ENCODE peak calls at places on chromosome 21, in ten cellular contexts. One of them, this sample, is unnamed.

GRCh38 chr21:15139881-15140280 is 75.1 kb upstream of the NRIP1 start:
- DNase-seq in hypothalamus: no peak
- DNase-seq in T-helper 9 cell: no peak
- DNase-seq in activated T-cell treated with anti-CD3 and anti-CD28 coated beads for 1 hour: no peak
- DNase-seq in occipital lobe: no peak
- DNase-seq in stimulated activated CD4-positive, alpha-beta T cell treated with anti-CD3 and anti-CD28 coated beads, TNF-alpha, amount 100 ng/mL, for 4 hours: no peak
- DNase-seq in DMS153: no peak
- DNase-seq in HS-27A: no peak
- DNase-seq in GM19239: no peak
- DNase-seq in endodermal cell: no peak
- DNase-seq in this sample: no peak

GRCh38 chr21:36134820-36135390 is at the start of gene CBR3:
- DNase-seq in endodermal cell: peak; percentile 55
- DNase-seq in occipital lobe: peak; percentile 46
- DNase-seq in hypothalamus: peak; percentile 38
- DNase-seq in GM19239: no peak
- DNase-seq in DMS153: no peak
- DNase-seq in stimulated activated CD4-positive, alpha-beta T cell treated with anti-CD3 and anti-CD28 coated beads, TNF-alpha, amount 100 ng/mL, for 4 hours: peak; percentile 16
- DNase-seq in T-helper 9 cell: peak; percentile 34
- DNase-seq in activated T-cell treated with anti-CD3 and anti-CD28 coated beads for 1 hour: peak; percentile 33
- DNase-seq in HS-27A: no peak
- DNase-seq in this sample: peak; percentile 24

GRCh38 chr21:17688912-17689874 is 76.5 kb upstream of the BTG3 start:
- DNase-seq in T-helper 9 cell: peak; percentile 44
- DNase-seq in occipital lobe: no peak
- DNase-seq in HS-27A: no peak
- DNase-seq in endodermal cell: peak; percentile 68
- DNase-seq in stimulated activated CD4-positive, alpha-beta T cell treated with anti-CD3 and anti-CD28 coated beads, TNF-alpha, amount 100 ng/mL, for 4 hours: peak; percentile 30
- DNase-seq in activated T-cell treated with anti-CD3 and anti-CD28 coated beads for 1 hour: peak; percentile 20
- DNase-seq in GM19239: no peak
- DNase-seq in DMS153: peak; percentile 77
- DNase-seq in hypothalamus: peak; percentile 36
- DNase-seq in this sample: no peak

GRCh38 chr21:38780879-38781278 is 24.9 kb upstream of the ETS2 start:
- DNase-seq in occipital lobe: no peak
- DNase-seq in endodermal cell: no peak
- DNase-seq in activated T-cell treated with anti-CD3 and anti-CD28 coated beads for 1 hour: no peak
- DNase-seq in HS-27A: no peak
- DNase-seq in hypothalamus: no peak
- DNase-seq in DMS153: no peak
- DNase-seq in T-helper 9 cell: no peak
- DNase-seq in GM19239: peak; percentile 13
- DNase-seq in stimulated activated CD4-positive, alpha-beta T cell treated with anti-CD3 and anti-CD28 coated beads, TNF-alpha, amount 100 ng/mL, for 4 hours: no peak
- DNase-seq in this sample: no peak

GRCh38 chr21:38984982-38985422 is 179.3 kb downstream of the ETS2 start:
- DNase-seq in GM19239: no peak
- DNase-seq in HS-27A: peak; percentile 77
- DNase-seq in hypothalamus: no peak
- DNase-seq in activated T-cell treated with anti-CD3 and anti-CD28 coated beads for 1 hour: no peak
- DNase-seq in endodermal cell: no peak
- DNase-seq in stimulated activated CD4-positive, alpha-beta T cell treated with anti-CD3 and anti-CD28 coated beads, TNF-alpha, amount 100 ng/mL, for 4 hours: no peak
- DNase-seq in DMS153: no peak
- DNase-seq in occipital lobe: no peak
- DNase-seq in T-helper 9 cell: no peak
- DNase-seq in this sample: no peak

GRCh38 chr21:28671549-28672195 is 321.0 kb downstream of the LTN1 start:
- DNase-seq in endodermal cell: no peak
- DNase-seq in GM19239: no peak
- DNase-seq in occipital lobe: no peak
- DNase-seq in activated T-cell treated with anti-CD3 and anti-CD28 coated beads for 1 hour: no peak
- DNase-seq in T-helper 9 cell: no peak
- DNase-seq in hypothalamus: no peak
- DNase-seq in HS-27A: no peak
- DNase-seq in DMS153: no peak
- DNase-seq in stimulated activated CD4-positive, alpha-beta T cell treated with anti-CD3 and anti-CD28 coated beads, TNF-alpha, amount 100 ng/mL, for 4 hours: no peak
- DNase-seq in this sample: no peak

GRCh38 chr21:39087976-39088370 is 95.3 kb downstream of the PSMG1 start:
- DNase-seq in stimulated activated CD4-positive, alpha-beta T cell treated with anti-CD3 and anti-CD28 coated beads, TNF-alpha, amount 100 ng/mL, for 4 hours: no peak
- DNase-seq in activated T-cell treated with anti-CD3 and anti-CD28 coated beads for 1 hour: no peak
- DNase-seq in GM19239: no peak
- DNase-seq in HS-27A: no peak
- DNase-seq in occipital lobe: no peak
- DNase-seq in endodermal cell: no peak
- DNase-seq in T-helper 9 cell: no peak
- DNase-seq in DMS153: no peak
- DNase-seq in hypothalamus: no peak
- DNase-seq in this sample: no peak

GRCh38 chr21:33197546-33197945 is 32.2 kb upstream of the IFNAR2 start:
- DNase-seq in activated T-cell treated with anti-CD3 and anti-CD28 coated beads for 1 hour: no peak
- DNase-seq in occipital lobe: no peak
- DNase-seq in GM19239: no peak
- DNase-seq in T-helper 9 cell: no peak
- DNase-seq in hypothalamus: no peak
- DNase-seq in endodermal cell: no peak
- DNase-seq in HS-27A: no peak
- DNase-seq in DMS153: no peak
- DNase-seq in stimulated activated CD4-positive, alpha-beta T cell treated with anti-CD3 and anti-CD28 coated beads, TNF-alpha, amount 100 ng/mL, for 4 hours: no peak
- DNase-seq in this sample: no peak

GRCh38 chr21:44375281-44375651 is 21.8 kb downstream of the TRPM2 start:
- DNase-seq in HS-27A: no peak
- DNase-seq in activated T-cell treated with anti-CD3 and anti-CD28 coated beads for 1 hour: no peak
- DNase-seq in DMS153: no peak
- DNase-seq in hypothalamus: no peak
- DNase-seq in endodermal cell: peak; percentile 23
- DNase-seq in occipital lobe: no peak
- DNase-seq in stimulated activated CD4-positive, alpha-beta T cell treated with anti-CD3 and anti-CD28 coated beads, TNF-alpha, amount 100 ng/mL, for 4 hours: no peak
- DNase-seq in T-helper 9 cell: no peak
- DNase-seq in GM19239: peak; percentile 51
- DNase-seq in this sample: no peak

GRCh38 chr21:16134134-16134533 is 404.4 kb downstream of the USP25 start:
- DNase-seq in HS-27A: no peak
- DNase-seq in T-helper 9 cell: no peak
- DNase-seq in DMS153: no peak
- DNase-seq in stimulated activated CD4-positive, alpha-beta T cell treated with anti-CD3 and anti-CD28 coated beads, TNF-alpha, amount 100 ng/mL, for 4 hours: no peak
- DNase-seq in activated T-cell treated with anti-CD3 and anti-CD28 coated beads for 1 hour: no peak
- DNase-seq in endodermal cell: no peak
- DNase-seq in GM19239: no peak
- DNase-seq in hypothalamus: no peak
- DNase-seq in occipital lobe: no peak
- DNase-seq in this sample: no peak

GRCh38 chr21:42289926-42290325 is 25.3 kb downstream of the TFF3 start:
- DNase-seq in hypothalamus: peak; percentile 38
- DNase-seq in occipital lobe: no peak
- DNase-seq in DMS153: no peak
- DNase-seq in T-helper 9 cell: no peak
- DNase-seq in HS-27A: no peak
- DNase-seq in stimulated activated CD4-positive, alpha-beta T cell treated with anti-CD3 and anti-CD28 coated beads, TNF-alpha, amount 100 ng/mL, for 4 hours: no peak
- DNase-seq in activated T-cell treated with anti-CD3 and anti-CD28 coated beads for 1 hour: no peak
- DNase-seq in endodermal cell: no peak
- DNase-seq in GM19239: no peak
- DNase-seq in this sample: no peak

GRCh38 chr21:44509539-44509938 is 30.5 kb downstream of the KRTAP10-1 start:
- DNase-seq in stimulated activated CD4-positive, alpha-beta T cell treated with anti-CD3 and anti-CD28 coated beads, TNF-alpha, amount 100 ng/mL, for 4 hours: no peak
- DNase-seq in T-helper 9 cell: no peak
- DNase-seq in HS-27A: no peak
- DNase-seq in DMS153: no peak
- DNase-seq in activated T-cell treated with anti-CD3 and anti-CD28 coated beads for 1 hour: no peak
- DNase-seq in hypothalamus: peak; percentile 12
- DNase-seq in occipital lobe: no peak
- DNase-seq in endodermal cell: no peak
- DNase-seq in GM19239: no peak
- DNase-seq in this sample: no peak

GRCh38 chr21:44065428-44065827 is 41.8 kb upstream of the PWP2 start:
- DNase-seq in DMS153: no peak
- DNase-seq in occipital lobe: no peak
- DNase-seq in HS-27A: no peak
- DNase-seq in hypothalamus: no peak
- DNase-seq in T-helper 9 cell: peak; percentile 72
- DNase-seq in stimulated activated CD4-positive, alpha-beta T cell treated with anti-CD3 and anti-CD28 coated beads, TNF-alpha, amount 100 ng/mL, for 4 hours: peak; percentile 67
- DNase-seq in activated T-cell treated with anti-CD3 and anti-CD28 coated beads for 1 hour: peak; percentile 50
- DNase-seq in endodermal cell: no peak
- DNase-seq in GM19239: peak; percentile 46
- DNase-seq in this sample: peak; percentile 63

GRCh38 chr21:35410123-35410522 is 361.0 kb upstream of the RUNX1 start:
- DNase-seq in activated T-cell treated with anti-CD3 and anti-CD28 coated beads for 1 hour: no peak
- DNase-seq in stimulated activated CD4-positive, alpha-beta T cell treated with anti-CD3 and anti-CD28 coated beads, TNF-alpha, amount 100 ng/mL, for 4 hours: no peak
- DNase-seq in HS-27A: no peak
- DNase-seq in hypothalamus: no peak
- DNase-seq in occipital lobe: no peak
- DNase-seq in T-helper 9 cell: no peak
- DNase-seq in GM19239: no peak
- DNase-seq in DMS153: no peak
- DNase-seq in endodermal cell: no peak
- DNase-seq in this sample: no peak

This sample was measured in activated T-helper 1 cell treated with Interleukin-2 at 50 U/mL for 16 hours.